ENCODE peak calls at places on chromosomes 7 and 10, in four cellular contexts. One of them, this sample, is unnamed.

GRCh38 chr7:1946461-1947450 is 276.7 kb downstream of the ELFN1 start:
- DNase-seq in RWPE1: no peak
- DNase-seq in HFFc6: no peak
- DNase-seq in activated effector memory CD4-positive, alpha-beta T cell treated with Interleukin-2 at 50 U/mL for 16 hours: no peak
- DNase-seq in this sample: peak

GRCh38 chr7:155961241-155962190 is 149.3 kb upstream of the SHH start:
- DNase-seq in RWPE1: peak
- DNase-seq in HFFc6: no peak
- DNase-seq in activated effector memory CD4-positive, alpha-beta T cell treated with Interleukin-2 at 50 U/mL for 16 hours: no peak
- DNase-seq in this sample: peak

GRCh38 chr10:118615888-118616287 is 20.4 kb upstream of the PRLHR start:
- DNase-seq in RWPE1: peak
- DNase-seq in HFFc6: no peak
- DNase-seq in activated effector memory CD4-positive, alpha-beta T cell treated with Interleukin-2 at 50 U/mL for 16 hours: no peak
- DNase-seq in this sample: no peak

GRCh38 chr10:45373783-45374450 is at the start of gene ALOX5:
- DNase-seq in RWPE1: peak
- DNase-seq in HFFc6: no peak
- DNase-seq in activated effector memory CD4-positive, alpha-beta T cell treated with Interleukin-2 at 50 U/mL for 16 hours: peak
- DNase-seq in this sample: peak

GRCh38 chr7:130505753-130506152 is 13.9 kb downstream of the MEST start:
- DNase-seq in RWPE1: no peak
- DNase-seq in HFFc6: peak
- DNase-seq in activated effector memory CD4-positive, alpha-beta T cell treated with Interleukin-2 at 50 U/mL for 16 hours: no peak
- DNase-seq in this sample: no peak

GRCh38 chr7:1224093-1224702 is 8.5 kb upstream of the UNCX start:
- DNase-seq in RWPE1: no peak
- DNase-seq in HFFc6: no peak
- DNase-seq in activated effector memory CD4-positive, alpha-beta T cell treated with Interleukin-2 at 50 U/mL for 16 hours: no peak
- DNase-seq in this sample: no peak

GRCh38 chr7:147478751-147479150 is 1111.8 kb upstream of the C7orf33 start:
- DNase-seq in RWPE1: no peak
- DNase-seq in HFFc6: no peak
- DNase-seq in activated effector memory CD4-positive, alpha-beta T cell treated with Interleukin-2 at 50 U/mL for 16 hours: no peak
- DNase-seq in this sample: no peak

GRCh38 chr7:28112056-28112455 is 68.5 kb downstream of the JAZF1 start:
- DNase-seq in RWPE1: no peak
- DNase-seq in HFFc6: no peak
- DNase-seq in activated effector memory CD4-positive, alpha-beta T cell treated with Interleukin-2 at 50 U/mL for 16 hours: no peak
- DNase-seq in this sample: no peak

GRCh38 chr7:22821702-22822485 is 755 bp downstream of the TOMM7 start:
- DNase-seq in RWPE1: no peak
- DNase-seq in HFFc6: peak
- DNase-seq in activated effector memory CD4-positive, alpha-beta T cell treated with Interleukin-2 at 50 U/mL for 16 hours: no peak
- DNase-seq in this sample: no peak

GRCh38 chr7:149707448-149707886 is 65.9 kb downstream of the ZNF467 start:
- DNase-seq in RWPE1: no peak
- DNase-seq in HFFc6: peak
- DNase-seq in activated effector memory CD4-positive, alpha-beta T cell treated with Interleukin-2 at 50 U/mL for 16 hours: no peak
- DNase-seq in this sample: no peak

GRCh38 chr7:27418544-27418943 is 175.9 kb downstream of the EVX1 start:
- DNase-seq in RWPE1: no peak
- DNase-seq in HFFc6: no peak
- DNase-seq in activated effector memory CD4-positive, alpha-beta T cell treated with Interleukin-2 at 50 U/mL for 16 hours: no peak
- DNase-seq in this sample: no peak

GRCh38 chr7:17907014-17907413 is 33.3 kb downstream of the SNX13 start:
- DNase-seq in RWPE1: no peak
- DNase-seq in HFFc6: peak
- DNase-seq in activated effector memory CD4-positive, alpha-beta T cell treated with Interleukin-2 at 50 U/mL for 16 hours: no peak
- DNase-seq in this sample: no peak

GRCh38 chr10:1653321-1653720 is 84.0 kb downstream of the ADARB2 start:
- DNase-seq in RWPE1: no peak
- DNase-seq in HFFc6: no peak
- DNase-seq in activated effector memory CD4-positive, alpha-beta T cell treated with Interleukin-2 at 50 U/mL for 16 hours: no peak
- DNase-seq in this sample: no peak

GRCh38 chr7:52163311-52163710 is 846.7 kb upstream of the COBL start:
- DNase-seq in RWPE1: no peak
- DNase-seq in HFFc6: no peak
- DNase-seq in activated effector memory CD4-positive, alpha-beta T cell treated with Interleukin-2 at 50 U/mL for 16 hours: no peak
- DNase-seq in this sample: no peak

GRCh38 chr10:93235686-93236085 is 162.0 kb downstream of the CYP26A1 start:
- DNase-seq in RWPE1: no peak
- DNase-seq in HFFc6: peak
- DNase-seq in activated effector memory CD4-positive, alpha-beta T cell treated with Interleukin-2 at 50 U/mL for 16 hours: no peak
- DNase-seq in this sample: no peak

GRCh38 chr7:101058355-101058754 is 26.9 kb upstream of the TRIM56 start:
- DNase-seq in RWPE1: peak
- DNase-seq in HFFc6: peak
- DNase-seq in activated effector memory CD4-positive, alpha-beta T cell treated with Interleukin-2 at 50 U/mL for 16 hours: peak
- DNase-seq in this sample: peak

GRCh38 chr7:16697507-16698199 is 51.7 kb downstream of the BZW2 start:
- DNase-seq in RWPE1: no peak
- DNase-seq in HFFc6: peak
- DNase-seq in activated effector memory CD4-positive, alpha-beta T cell treated with Interleukin-2 at 50 U/mL for 16 hours: no peak
- DNase-seq in this sample: no peak

GRCh38 chr10:68804692-68805091 is 22.6 kb upstream of the STOX1 start:
- DNase-seq in RWPE1: no peak
- DNase-seq in HFFc6: no peak
- DNase-seq in activated effector memory CD4-positive, alpha-beta T cell treated with Interleukin-2 at 50 U/mL for 16 hours: no peak
- DNase-seq in this sample: no peak

GRCh38 chr7:120959929-120960484 is 9.4 kb downstream of the ING3 start:
- DNase-seq in RWPE1: no peak
- DNase-seq in HFFc6: no peak
- DNase-seq in activated effector memory CD4-positive, alpha-beta T cell treated with Interleukin-2 at 50 U/mL for 16 hours: no peak
- DNase-seq in this sample: no peak

GRCh38 chr7:95784796-95785195 is 12.4 kb downstream of the DYNC1I1 start:
- DNase-seq in RWPE1: no peak
- DNase-seq in HFFc6: no peak
- DNase-seq in activated effector memory CD4-positive, alpha-beta T cell treated with Interleukin-2 at 50 U/mL for 16 hours: no peak
- DNase-seq in this sample: no peak

GRCh38 chr7:121807078-121807477 is 65.9 kb upstream of the PTPRZ1 start:
- DNase-seq in RWPE1: no peak
- DNase-seq in HFFc6: no peak
- DNase-seq in activated effector memory CD4-positive, alpha-beta T cell treated with Interleukin-2 at 50 U/mL for 16 hours: no peak
- DNase-seq in this sample: no peak

GRCh38 chr7:158394936-158395335 is 192.7 kb downstream of the PTPRN2 start:
- DNase-seq in RWPE1: peak
- DNase-seq in HFFc6: no peak
- DNase-seq in activated effector memory CD4-positive, alpha-beta T cell treated with Interleukin-2 at 50 U/mL for 16 hours: no peak
- DNase-seq in this sample: peak

GRCh38 chr7:148856035-148856881 is 27.8 kb downstream of the EZH2 start:
- DNase-seq in RWPE1: peak
- DNase-seq in HFFc6: no peak
- DNase-seq in activated effector memory CD4-positive, alpha-beta T cell treated with Interleukin-2 at 50 U/mL for 16 hours: peak
- DNase-seq in this sample: no peak

GRCh38 chr7:99000196-99000903 is 122.0 kb downstream of the TRRAP start:
- DNase-seq in RWPE1: no peak
- DNase-seq in HFFc6: no peak
- DNase-seq in activated effector memory CD4-positive, alpha-beta T cell treated with Interleukin-2 at 50 U/mL for 16 hours: no peak
- DNase-seq in this sample: no peak

GRCh38 chr7:28986028-28986427 is 27.9 kb upstream of the TRIL start:
- DNase-seq in RWPE1: no peak
- DNase-seq in HFFc6: no peak
- DNase-seq in activated effector memory CD4-positive, alpha-beta T cell treated with Interleukin-2 at 50 U/mL for 16 hours: no peak
- DNase-seq in this sample: peak

This sample was measured in lower lobe of right lung.